ENCODE peak calls at places on chromosomes 1 and 21, in nine cellular contexts. T, B, D, Y, V, E, C, S and Z are unnamed samples.

GRCh38 chr1:67618285-67619018 is 66.5 kb upstream of the GADD45A start:
- DNase-seq in T (peak), B (no peak), D (peak), Y (peak), V (no peak), E (peak), C (no peak), S (peak), Z (peak)

GRCh38 chr1:217364220-217364619 is 266.7 kb downstream of the GPATCH2 start:
- DNase-seq in T (no peak), B (no peak), D (no peak), Y (no peak), V (no peak), E (no peak), C (no peak), S (no peak), Z (no peak)

GRCh38 chr21:37547615-37547975 is 181.0 kb downstream of the DYRK1A start:
- DNase-seq in T (no peak), B (no peak), D (no peak), Y (no peak), V (no peak), E (no peak), C (no peak), S (no peak), Z (no peak)

GRCh38 chr1:52179073-52179472 is 37.2 kb downstream of the ZFYVE9 start:
- DNase-seq in T (no peak), B (no peak), D (no peak), Y (no peak), V (no peak), E (peak), C (no peak), S (no peak), Z (no peak)

GRCh38 chr1:167442142-167442848 is 76.0 kb downstream of the CD247 start:
- DNase-seq in T (peak), B (peak), D (peak), Y (peak), V (peak), E (peak), C (peak), S (peak), Z (peak)

GRCh38 chr1:40435471-40435870 is 14.8 kb upstream of the ZFP69B start:
- DNase-seq in T (peak), B (no peak), D (peak), Y (no peak), V (no peak), E (no peak), C (no peak), S (no peak), Z (no peak)

GRCh38 chr1:170520601-170521000 is 11.4 kb upstream of the GORAB start:
- DNase-seq in T (no peak), B (no peak), D (no peak), Y (no peak), V (no peak), E (peak), C (no peak), S (no peak), Z (peak)

GRCh38 chr21:39561128-39561527 is 51.6 kb upstream of the B3GALT5 start:
- DNase-seq in T (no peak), B (no peak), D (no peak), Y (no peak), V (no peak), E (no peak), C (no peak), S (no peak), Z (no peak)

GRCh38 chr1:18882511-18882910 is 19.8 kb downstream of the ALDH4A1 start:
- DNase-seq in T (peak), B (no peak), D (peak), Y (no peak), V (no peak), E (no peak), C (no peak), S (no peak), Z (no peak)

GRCh38 chr1:15196807-15197530 is 43.4 kb downstream of the TMEM51 start:
- DNase-seq in T (no peak), B (peak), D (no peak), Y (no peak), V (no peak), E (peak), C (no peak), S (no peak), Z (no peak)

GRCh38 chr1:36984675-36985074 is 49.6 kb downstream of the GRIK3 start:
- DNase-seq in T (no peak), B (no peak), D (no peak), Y (no peak), V (no peak), E (no peak), C (no peak), S (no peak), Z (no peak)

GRCh38 chr1:121516279-121516967 is 331.6 kb downstream of the SRGAP2C start:
- DNase-seq in T (no peak), B (no peak), D (no peak), Y (peak), V (no peak), E (no peak), C (no peak), S (no peak), Z (peak)

GRCh38 chr21:44304846-44305245 is 5.0 kb downstream of the PFKL start:
- DNase-seq in T (peak), B (peak), D (peak), Y (no peak), V (peak), E (peak), C (no peak), S (peak), Z (peak)

GRCh38 chr1:20099533-20099932 is 19.8 kb downstream of the PLA2G2D start:
- DNase-seq in T (no peak), B (no peak), D (no peak), Y (no peak), V (no peak), E (no peak), C (no peak), S (no peak), Z (peak)

GRCh38 chr21:41509206-41509496 is 1.2 kb upstream of the TMPRSS2 start:
- DNase-seq in T (no peak), B (no peak), D (no peak), Y (no peak), V (no peak), E (no peak), C (no peak), S (no peak), Z (no peak)

GRCh38 chr1:172678990-172679772 is 20.3 kb downstream of the FASLG start:
- DNase-seq in T (no peak), B (peak), D (peak), Y (no peak), V (no peak), E (no peak), C (no peak), S (no peak), Z (no peak)

GRCh38 chr1:21939650-21940374 is 2.7 kb upstream of the HSPG2 start:
- DNase-seq in T (peak), B (peak), D (peak), Y (peak), V (no peak), E (peak), C (no peak), S (peak), Z (peak)

GRCh38 chr21:25895565-25896205 is 160.9 kb downstream of the GABPA start:
- DNase-seq in T (no peak), B (peak), D (peak), Y (no peak), V (peak), E (peak), C (no peak), S (peak), Z (peak)

GRCh38 chr21:41133896-41134522 is 34.0 kb upstream of the BACE2 start:
- DNase-seq in T (peak), B (peak), D (peak), Y (no peak), V (peak), E (peak), C (no peak), S (peak), Z (peak)

GRCh38 chr1:61076728-61077675 is 5.4 kb upstream of the NFIA start:
- DNase-seq in T (peak), B (peak), D (peak), Y (peak), V (peak), E (peak), C (peak), S (peak), Z (peak)

GRCh38 chr1:216119600-216119999 is 303.6 kb downstream of the USH2A start:
- DNase-seq in T (peak), B (peak), D (peak), Y (no peak), V (no peak), E (peak), C (no peak), S (peak), Z (no peak)

GRCh38 chr1:226466301-226466700 is 58.4 kb upstream of the PARP1 start:
- DNase-seq in T (no peak), B (no peak), D (no peak), Y (no peak), V (no peak), E (no peak), C (no peak), S (no peak), Z (no peak)

GRCh38 chr1:40332695-40333094 is 15.6 kb upstream of the COL9A2 start:
- DNase-seq in T (no peak), B (no peak), D (no peak), Y (no peak), V (no peak), E (no peak), C (no peak), S (no peak), Z (no peak)

GRCh38 chr21:16713331-16714114 is 799.3 kb upstream of the CXADR start:
- DNase-seq in T (peak), B (no peak), D (peak), Y (no peak), V (no peak), E (no peak), C (no peak), S (no peak), Z (no peak)

GRCh38 chr1:58457023-58457635 is 89.4 kb downstream of the OMA1 start:
- DNase-seq in T (no peak), B (no peak), D (no peak), Y (no peak), V (no peak), E (no peak), C (no peak), S (no peak), Z (no peak)

GRCh38 chr1:228374711-228375577 is 31.7 kb downstream of the TRIM11 start:
- DNase-seq in T (peak), B (no peak), D (peak), Y (peak), V (no peak), E (no peak), C (no peak), S (peak), Z (peak)

GRCh38 chr1:162485236-162485635 is 12.4 kb upstream of the UHMK1 start:
- DNase-seq in T (peak), B (no peak), D (no peak), Y (no peak), V (no peak), E (peak), C (no peak), S (no peak), Z (no peak)

GRCh38 chr1:228430243-228430642 is 13.6 kb upstream of the TRIM17 start:
- DNase-seq in T (no peak), B (no peak), D (no peak), Y (no peak), V (no peak), E (peak), C (no peak), S (no peak), Z (no peak)

GRCh38 chr1:116721608-116722007 is 32.6 kb upstream of the CD2 start:
- DNase-seq in T (no peak), B (no peak), D (no peak), Y (no peak), V (no peak), E (no peak), C (no peak), S (no peak), Z (no peak)

GRCh38 chr1:231631717-231632116 is 5.1 kb downstream of the DISC1 start:
- DNase-seq in T (no peak), B (no peak), D (no peak), Y (no peak), V (no peak), E (peak), C (no peak), S (no peak), Z (peak)